ENCODE peak calls at places on chromosomes 13 and 19, in six cellular contexts. S, X, O, I, Z and R are unnamed samples.

GRCh38 chr19:35214766-35215422 is 13.6 kb downstream of the FAM187B start:
- DNase-seq in S (no peak), X (no peak), O (no peak), I (no peak), Z (no peak), R (no peak)

GRCh38 chr19:48627865-48628314 is 8.6 kb downstream of the SPHK2 start:
- DNase-seq in S (no peak), X (no peak), O (no peak), I (no peak), Z (no peak), R (peak)

GRCh38 chr19:44878119-44878865 is 12.8 kb upstream of the TOMM40 start:
- DNase-seq in S (no peak), X (no peak), O (no peak), I (no peak), Z (no peak), R (peak)

GRCh38 chr13:56352356-56352755 is 788.4 kb upstream of the PRR20A start:
- DNase-seq in S (no peak), X (no peak), O (no peak), I (no peak), Z (no peak), R (no peak)

GRCh38 chr19:46818812-46819211 is 30.4 kb upstream of the SLC1A5 start:
- DNase-seq in S (no peak), X (no peak), O (no peak), I (no peak), Z (no peak), R (no peak)

GRCh38 chr13:39144941-39145533 is 106.8 kb downstream of the NHLRC3 start:
- DNase-seq in S (no peak), X (peak), O (peak), I (peak), Z (peak), R (no peak)

GRCh38 chr19:7534531-7534980 is 961 bp upstream of the PNPLA6 start:
- DNase-seq in S (no peak), X (peak), O (peak), I (peak), Z (peak), R (peak)

GRCh38 chr19:661427-662196 is 1.4 kb downstream of the RNF126 start:
- DNase-seq in S (peak), X (no peak), O (peak), I (no peak), Z (no peak), R (no peak)

GRCh38 chr19:28466107-28467045 is 746.6 kb downstream of the UQCRFS1 start:
- DNase-seq in S (no peak), X (peak), O (peak), I (peak), Z (no peak), R (no peak)

GRCh38 chr13:31436478-31436877 is 236.7 kb downstream of the B3GLCT start:
- DNase-seq in S (no peak), X (no peak), O (no peak), I (no peak), Z (no peak), R (no peak)

GRCh38 chr13:53004605-53005004 is 24.0 kb upstream of the OLFM4 start:
- DNase-seq in S (no peak), X (no peak), O (no peak), I (no peak), Z (no peak), R (no peak)

GRCh38 chr19:46571495-46571894 is 29.6 kb upstream of the CALM3 start:
- DNase-seq in S (no peak), X (no peak), O (no peak), I (no peak), Z (no peak), R (no peak)

GRCh38 chr13:21013682-21014038 is 47.7 kb downstream of the LATS2 start:
- DNase-seq in S (no peak), X (no peak), O (no peak), I (no peak), Z (no peak), R (no peak)

GRCh38 chr19:21604351-21604926 is 99.0 kb downstream of the ZNF429 start:
- DNase-seq in S (no peak), X (peak), O (no peak), I (no peak), Z (peak), R (no peak)

GRCh38 chr13:77729502-77730221 is 32.2 kb downstream of the SLAIN1 start:
- DNase-seq in S (no peak), X (no peak), O (no peak), I (no peak), Z (no peak), R (no peak)

GRCh38 chr19:35462476-35462953 is 14.5 kb downstream of the FFAR2 start:
- DNase-seq in S (peak), X (no peak), O (no peak), I (no peak), Z (no peak), R (no peak)

GRCh38 chr13:37102896-37103295 is 2.6 kb downstream of the CSNK1A1L start:
- DNase-seq in S (no peak), X (no peak), O (no peak), I (no peak), Z (no peak), R (no peak)

GRCh38 chr19:3867971-3868769 is 668 bp downstream of the ZFR2 start:
- DNase-seq in S (no peak), X (no peak), O (no peak), I (no peak), Z (no peak), R (no peak)

GRCh38 chr19:4414144-4414799 is 11.8 kb downstream of the CHAF1A start:
- DNase-seq in S (no peak), X (no peak), O (no peak), I (no peak), Z (no peak), R (no peak)

GRCh38 chr13:49936943-49937273 is 768 bp upstream of the SPRYD7 start:
- DNase-seq in S (no peak), X (no peak), O (no peak), I (no peak), Z (no peak), R (no peak)

GRCh38 chr13:67052550-67053237 is 177.4 kb downstream of the PCDH9 start:
- DNase-seq in S (no peak), X (no peak), O (no peak), I (no peak), Z (no peak), R (no peak)